ENCODE peak calls at places on chromosomes 3 and 15, in eight cellular contexts. G is omental fat pad; W is substantia nigra; R is LoVo; V is progenitor cell of endocrine pancreas; Q is nucleus accumbens; F is activated CD4-positive, alpha-beta memory T cell treated with anti-CD3 and anti-CD28 coated beads for 36 hours; N is GM04504. D is an unnamed sample.

GRCh38 chr15:48355377-48355776 is 24.1 kb downstream of the DUT start:
- DNase-seq in G (no peak), W (no peak), R (no peak), V (no peak), Q (no peak), F (no peak), N (no peak), D (no peak)

GRCh38 chr3:2652416-2652815 is 457.8 kb downstream of the IL5RA start:
- DNase-seq in G (no peak), W (no peak), R (no peak), V (no peak), Q (no peak), F (no peak), N (no peak), D (no peak)

GRCh38 chr3:55906896-55907295 is 419.8 kb upstream of the WNT5A start:
- DNase-seq in G (no peak), W (no peak), R (no peak), V (no peak), Q (no peak), F (no peak), N (no peak), D (no peak)

GRCh38 chr3:46923559-46924350 is 46.2 kb downstream of the PTH1R start:
- DNase-seq in G (no peak), W (no peak), R (no peak), V (peak), Q (no peak), F (peak), N (no peak), D (peak)

GRCh38 chr15:59879506-59879905 is 124.6 kb upstream of the FOXB1 start:
- DNase-seq in G (no peak), W (no peak), R (no peak), V (no peak), Q (no peak), F (no peak), N (peak), D (no peak)

GRCh38 chr3:72334681-72335457 is 513.4 kb downstream of the SHQ1 start:
- DNase-seq in G (no peak), W (peak), R (no peak), V (no peak), Q (peak), F (no peak), N (no peak), D (no peak)

GRCh38 chr3:148648685-148649352 is 48.9 kb upstream of the AGTR1 start:
- DNase-seq in G (no peak), W (no peak), R (no peak), V (no peak), Q (no peak), F (no peak), N (peak), D (no peak)

GRCh38 chr3:66472313-66473134 is 28.3 kb downstream of the LRIG1 start:
- DNase-seq in G (no peak), W (no peak), R (peak), V (no peak), Q (no peak), F (peak), N (no peak), D (no peak)

GRCh38 chr3:146503459-146504202 is 34.3 kb upstream of the PLSCR2 start:
- DNase-seq in G (no peak), W (no peak), R (peak), V (no peak), Q (no peak), F (peak), N (peak), D (no peak)

GRCh38 chr3:151976211-151977050 is 103.0 kb downstream of the SUCNR1 start:
- DNase-seq in G (no peak), W (no peak), R (peak), V (no peak), Q (no peak), F (no peak), N (peak), D (no peak)

GRCh38 chr15:87038404-87038803 is 958.7 kb downstream of the AGBL1 start:
- DNase-seq in G (no peak), W (no peak), R (no peak), V (no peak), Q (no peak), F (no peak), N (no peak), D (no peak)

GRCh38 chr3:44478055-44478468 is 592 bp upstream of the ZNF445 start:
- DNase-seq in G (no peak), W (no peak), R (no peak), V (no peak), Q (no peak), F (no peak), N (no peak), D (no peak)

D was measured in chondrocyte.